ENCODE peak calls at places on chromosomes 6 and 20, in ten cellular contexts. L is anterior cingulate cortex; Q is tibial nerve; I is DMS79 treated with DMSO at 0.1 percent for 48 hours; O is stimulated activated CD8-positive, alpha-beta memory T cell treated with anti-CD3 and anti-CD28 coated beads, Interleukin-15, amount 100 ng/mL, for 24 hours; J is OCI-M1; M is activated gamma-delta T cell treated with anti-CD3 and anti-CD28 coated beads, Interleukin-2, amount 50 U/mL, for 16 hours; V is Panc1; D is activated T-helper 9 cell treated with anti-CD3 and anti-CD28 coated beads, Interleukin-2, amount 50 U/mL, for 16 hours; S is H54. E is an unnamed sample.

GRCh38 chr6:43887340-43887858 is 117.4 kb downstream of the VEGFA start:
- DNase-seq in D (no peak), M (no peak), L (no peak), O (no peak), Q (no peak), J (peak), S (peak), I (peak), V (no peak), E (no peak)

GRCh38 chr20:33992145-33992922 is 1.4 kb upstream of the RALY start:
- DNase-seq in D (no peak), S (no peak), L (no peak), O (no peak), Q (no peak), J (no peak), I (peak), M (no peak), V (peak), E (no peak)

GRCh38 chr6:63492476-63492875 is 79.8 kb upstream of the LOC128125822 start:
- DNase-seq in V (no peak), J (no peak), Q (no peak), L (no peak), I (no peak), S (no peak), O (no peak), M (no peak), D (no peak), E (no peak)

GRCh38 chr6:32075781-32076494 is 33.2 kb downstream of the TNXB start:
- DNase-seq in Q (no peak), S (no peak), M (no peak), I (no peak), D (no peak), O (no peak), V (no peak), J (no peak), L (no peak), E (no peak)

GRCh38 chr6:43468748-43469681 is 8.4 kb upstream of the TJAP1 start:
- DNase-seq in I (no peak), M (no peak), Q (no peak), D (no peak), V (no peak), J (no peak), O (no peak), S (no peak), L (no peak), E (no peak)

GRCh38 chr20:13397300-13397724 is 176.2 kb downstream of the ISM1 start:
- DNase-seq in V (no peak), O (no peak), I (no peak), Q (no peak), M (no peak), S (no peak), L (no peak), J (no peak), D (no peak), E (no peak)

GRCh38 chr20:2692886-2693285 is 306 bp downstream of the EBF4 start:
- DNase-seq in M (no peak), D (no peak), J (no peak), L (no peak), V (no peak), S (no peak), I (no peak), Q (no peak), O (no peak), E (no peak)

GRCh38 chr20:64268180-64268579 is 12.6 kb downstream of the PCMTD2 start:
- DNase-seq in M (no peak), O (no peak), L (no peak), D (no peak), J (no peak), Q (no peak), V (no peak), S (no peak), I (no peak), E (no peak)

GRCh38 chr6:157172088-157172768 is 151.1 kb downstream of the TMEM242 start:
- DNase-seq in M (no peak), Q (no peak), I (peak), J (no peak), S (no peak), L (peak), V (no peak), D (no peak), O (no peak), E (no peak)

GRCh38 chr20:62778058-62778457 is 18.2 kb upstream of the MRGBP start:
- DNase-seq in D (no peak), L (no peak), V (no peak), I (no peak), M (no peak), O (no peak), S (no peak), J (no peak), Q (no peak), E (no peak)

GRCh38 chr6:144278659-144279314 is 6.3 kb upstream of the UTRN start:
- DNase-seq in Q (no peak), O (no peak), V (no peak), M (no peak), I (no peak), L (no peak), S (peak), D (no peak), J (no peak), E (no peak)

GRCh38 chr20:37518606-37519507 is 2.2 kb upstream of the NNAT start:
- DNase-seq in M (no peak), L (peak), S (no peak), V (no peak), J (no peak), O (no peak), I (no peak), D (no peak), Q (no peak), E (peak)

GRCh38 chr6:7953753-7954152 is 43.2 kb upstream of the TXNDC5 start:
- DNase-seq in M (no peak), Q (no peak), L (no peak), O (no peak), J (no peak), D (no peak), S (no peak), V (no peak), I (no peak), E (no peak)

GRCh38 chr6:160808263-160808662 is 106.2 kb downstream of the PLG start:
- DNase-seq in J (no peak), O (no peak), D (no peak), M (no peak), S (no peak), L (no peak), Q (no peak), V (no peak), I (no peak), E (no peak)

GRCh38 chr6:15786846-15787245 is 124.0 kb upstream of the DTNBP1 start:
- DNase-seq in L (no peak), V (no peak), O (no peak), M (no peak), I (no peak), Q (no peak), D (no peak), S (no peak), J (no peak), E (no peak)

GRCh38 chr6:33178755-33179475 is 13.4 kb downstream of the COL11A2 start:
- DNase-seq in O (no peak), I (no peak), D (no peak), S (no peak), M (no peak), V (no peak), L (no peak), Q (no peak), J (no peak), E (no peak)

GRCh38 chr20:52438326-52438963 is 246.9 kb upstream of the ZFP64 start:
- DNase-seq in Q (no peak), S (no peak), D (no peak), V (no peak), J (no peak), M (no peak), L (no peak), O (no peak), I (no peak), E (no peak)

GRCh38 chr6:163946437-163946836 is 531.9 kb downstream of the QKI start:
- DNase-seq in S (no peak), O (no peak), Q (peak), J (no peak), I (no peak), V (no peak), D (no peak), M (no peak), L (no peak), E (no peak)

GRCh38 chr20:752263-752662 is 16.0 kb downstream of the SLC52A3 start:
- DNase-seq in V (no peak), J (no peak), L (no peak), S (no peak), M (no peak), Q (no peak), O (no peak), I (no peak), D (no peak), E (no peak)

GRCh38 chr6:149723771-149724417 is 6.0 kb upstream of the LATS1 start:
- DNase-seq in J (peak), D (peak), S (no peak), V (no peak), O (no peak), I (no peak), Q (peak), L (peak), M (peak), E (peak)

GRCh38 chr6:52573295-52573694 is 3.6 kb downstream of the TRAM2 start:
- DNase-seq in Q (no peak), O (no peak), L (no peak), I (no peak), D (no peak), V (no peak), S (no peak), M (no peak), J (no peak), E (no peak)

GRCh38 chr6:74018825-74019224 is 322.8 kb downstream of the CD109 start:
- DNase-seq in S (no peak), L (no peak), D (no peak), Q (no peak), J (no peak), V (no peak), O (no peak), I (no peak), M (no peak), E (no peak)

GRCh38 chr20:44420497-44420896 is 55.2 kb upstream of the TTPAL start:
- DNase-seq in O (no peak), M (no peak), Q (no peak), V (no peak), D (no peak), L (no peak), I (no peak), S (no peak), J (no peak), E (no peak)

GRCh38 chr6:12657884-12658283 is 58.7 kb upstream of the PHACTR1 start:
- DNase-seq in L (no peak), S (no peak), Q (no peak), J (no peak), D (no peak), I (no peak), M (no peak), O (no peak), V (no peak), E (no peak)

GRCh38 chr6:6409397-6410030 is 89.1 kb upstream of the F13A1 start:
- DNase-seq in D (no peak), J (no peak), Q (no peak), O (no peak), V (no peak), L (no peak), M (no peak), I (no peak), S (no peak), E (no peak)